ENCODE peak calls at places on chromosome 5, in seven cellular contexts. C is endodermal cell, T is stomach, M is right cardiac atrium, Q is ovary, X is uterus, L is heart right ventricle. I is an unnamed sample.

GRCh38 chr5:153636713-153637112 is 146.2 kb downstream of the GRIA1 start:
- DNase-seq in Q (no peak), C (no peak), M (no peak), T (no peak), X (no peak), L (no peak), I (no peak)

GRCh38 chr5:5891350-5891749 is 468.9 kb downstream of the ICE1 start:
- DNase-seq in M (no peak), L (no peak), C (no peak), T (no peak), X (no peak), Q (no peak), I (no peak)

GRCh38 chr5:34914671-34915138 is 599 bp downstream of the RAD1 start:
- DNase-seq in C (no peak), T (peak; percentile 36), L (peak; percentile 22), M (peak; percentile 69), Q (peak; percentile 69), X (peak; percentile 35), I (peak; percentile 25)

GRCh38 chr5:166772770-166773169 is 1518.7 kb upstream of the WWC1 start:
- DNase-seq in L (no peak), M (no peak), C (no peak), T (no peak), X (no peak), Q (no peak), I (no peak)

GRCh38 chr5:78280261-78280660 is 14.2 kb downstream of the AP3B1 start:
- DNase-seq in Q (no peak), L (no peak), T (no peak), M (no peak), X (no peak), C (no peak), I (no peak)

GRCh38 chr5:42912184-42912766 is 100.6 kb upstream of the SELENOP start:
- DNase-seq in Q (no peak), X (no peak), L (no peak), C (no peak), M (peak; percentile 59), T (no peak), I (no peak)

GRCh38 chr5:16520806-16521205 is 55.2 kb upstream of the ZNF622 start:
- DNase-seq in T (peak; percentile 41), X (no peak), M (no peak), Q (no peak), L (no peak), C (no peak), I (peak; percentile 70)

GRCh38 chr5:16464664-16465543 is 696 bp downstream of the ZNF622 start:
- DNase-seq in X (no peak), M (peak; percentile 62), T (no peak), L (no peak), C (peak; percentile 46), Q (no peak), I (no peak)

GRCh38 chr5:179326176-179326997 is 18.9 kb downstream of the ADAMTS2 start:
- DNase-seq in C (peak; percentile 81), T (no peak), M (peak; percentile 93), Q (peak; percentile 92), X (peak; percentile 88), L (peak; percentile 62), I (no peak)

GRCh38 chr5:112161392-112161748 is 257.7 kb downstream of the EPB41L4A start:
- DNase-seq in Q (no peak), M (no peak), C (no peak), T (no peak), X (no peak), L (no peak), I (no peak)

GRCh38 chr5:178058321-178059012 is 54.9 kb upstream of the N4BP3 start:
- DNase-seq in M (no peak), L (no peak), Q (no peak), C (no peak), T (no peak), X (no peak), I (no peak)

GRCh38 chr5:59656351-59657254 is 236.9 kb downstream of the PDE4D start:
- DNase-seq in X (no peak), Q (no peak), T (no peak), L (no peak), M (no peak), C (no peak), I (no peak)

GRCh38 chr5:78593465-78593864 is 55.1 kb downstream of the LHFPL2 start:
- DNase-seq in L (no peak), M (no peak), T (no peak), Q (no peak), C (no peak), X (no peak), I (no peak)

GRCh38 chr5:97839338-97840081 is 656.5 kb upstream of the RIOK2 start:
- DNase-seq in C (no peak), M (no peak), T (no peak), X (no peak), L (no peak), Q (no peak), I (peak; percentile 73)

GRCh38 chr5:160432188-160432587 is 10.5 kb downstream of the PTTG1 start:
- DNase-seq in C (peak; percentile 40), Q (no peak), L (no peak), T (no peak), M (no peak), X (no peak), I (no peak)

GRCh38 chr5:39513236-39513635 is 88.5 kb upstream of the DAB2 start:
- DNase-seq in T (no peak), L (no peak), X (no peak), M (no peak), Q (no peak), C (no peak), I (no peak)

GRCh38 chr5:68950111-68950510 is 143.7 kb upstream of the SLC30A5 start:
- DNase-seq in X (no peak), Q (no peak), L (no peak), T (no peak), M (no peak), C (peak; percentile 66), I (no peak)

GRCh38 chr5:115611873-115612272 is 9.6 kb upstream of the TICAM2 start:
- DNase-seq in X (no peak), C (no peak), L (no peak), Q (no peak), T (no peak), M (no peak), I (no peak)

GRCh38 chr5:17365756-17366155 is 132.3 kb upstream of the TAF11L2 start:
- DNase-seq in X (no peak), L (no peak), Q (no peak), C (no peak), M (no peak), T (no peak), I (no peak)

GRCh38 chr5:178123987-178124925 is 6.6 kb upstream of the RMND5B start:
- DNase-seq in X (no peak), C (peak; percentile 60), T (peak; percentile 38), M (peak; percentile 29), L (no peak), Q (no peak), I (no peak)

GRCh38 chr5:134371834-134372340 is 518 bp downstream of the UBE2B start:
- DNase-seq in M (peak; percentile 80), C (peak; percentile 87), X (no peak), T (peak; percentile 55), Q (peak; percentile 67), L (peak; percentile 71), I (peak; percentile 78)

GRCh38 chr5:17343675-17344074 is 126.2 kb downstream of the BASP1 start:
- DNase-seq in T (no peak), C (no peak), M (no peak), X (no peak), L (no peak), Q (no peak), I (no peak)

GRCh38 chr5:95925939-95926338 is 35.7 kb downstream of the ELL2 start:
- DNase-seq in X (no peak), M (no peak), T (no peak), Q (no peak), L (no peak), C (no peak), I (no peak)

GRCh38 chr5:95922798-95923197 is 38.9 kb downstream of the ELL2 start:
- DNase-seq in X (no peak), M (peak; percentile 37), L (no peak), T (no peak), Q (no peak), C (no peak), I (no peak)

GRCh38 chr5:95925345-95925744 is 36.3 kb downstream of the ELL2 start:
- DNase-seq in C (no peak), L (no peak), M (no peak), T (no peak), Q (no peak), X (no peak), I (no peak)

GRCh38 chr5:95923918-95924559 is 37.6 kb downstream of the ELL2 start:
- DNase-seq in Q (no peak), C (no peak), T (no peak), L (no peak), M (no peak), X (no peak), I (no peak)

GRCh38 chr5:95924720-95925119 is 36.9 kb downstream of the ELL2 start:
- DNase-seq in M (no peak), X (no peak), C (no peak), Q (no peak), T (no peak), L (no peak), I (no peak)
- H3K4me1 ChIP-seq in M (peaks cover 6% of the 10 kb centered on the region), X (no peaks in the 10 kb centered on the region), C (no peaks in the 10 kb centered on the region), Q (no peaks in the 10 kb centered on the region), T (peaks cover 85% of the 10 kb centered on the region), L (peaks cover 13% of the 10 kb centered on the region), I (peaks cover 7% of the 10 kb centered on the region)

GRCh38 chr5:180330270-180330648 is 22.9 kb downstream of the GFPT2 start:
- DNase-seq in Q (no peak), L (no peak), X (no peak), M (no peak), T (no peak), C (no peak), I (no peak)
- H3K4me3 ChIP-seq in Q (no peak overlapping the region), L (no peak overlapping the region), X (no peak overlapping the region), M (no peak overlapping the region), T (no peak overlapping the region), C (no peak overlapping the region), I (no peak overlapping the region)

GRCh38 chr5:12896086-12896485 is 991.8 kb upstream of the CTNND2 start:
- DNase-seq in X (no peak), L (no peak), M (no peak), Q (no peak), C (no peak), T (no peak), I (no peak)
- H3K27ac ChIP-seq in X (no peak overlapping the region), L (no peak overlapping the region), M (no peak overlapping the region), Q (no peak overlapping the region), C (no peak overlapping the region), T (no peak overlapping the region), I (no peak overlapping the region)

GRCh38 chr5:172858990-172859811 is 25.1 kb downstream of the ERGIC1 start:
- DNase-seq in M (peak; percentile 95), Q (no peak), X (peak; percentile 67), T (peak; percentile 73), C (no peak), L (peak; percentile 85), I (peak; percentile 95)

GRCh38 chr5:172862165-172862801 is 28.2 kb downstream of the ERGIC1 start:
- DNase-seq in C (no peak), Q (no peak), T (no peak), L (no peak), M (no peak), X (no peak), I (no peak)

GRCh38 chr5:172861461-172861860 is 27.4 kb downstream of the ERGIC1 start:
- DNase-seq in C (no peak), M (no peak), Q (no peak), T (no peak), X (no peak), L (no peak), I (no peak)

GRCh38 chr5:172859966-172860365 is 25.9 kb downstream of the ERGIC1 start:
- DNase-seq in T (peak; percentile 64), Q (no peak), C (no peak), X (peak; percentile 15), L (no peak), M (no peak), I (peak; percentile 60)

GRCh38 chr5:172860520-172861443 is 26.7 kb downstream of the ERGIC1 start:
- DNase-seq in X (peak; percentile 86), T (peak; percentile 91), L (peak; percentile 92), Q (peak; percentile 93), M (peak; percentile 97), C (no peak), I (no peak)
- H3K4me1 ChIP-seq in X (peaks cover 38% of the 10 kb centered on the region), T (peaks cover 87% of the 10 kb centered on the region), L (peaks cover 63% of the 10 kb centered on the region), Q (peaks cover 41% of the 10 kb centered on the region), M (peaks cover 25% of the 10 kb centered on the region), C (no peaks in the 10 kb centered on the region), I (peaks cover 15% of the 10 kb centered on the region)